ENCODE peak calls at places on chromosomes 7 and 10, in four cellular contexts. R, O, S and U are unnamed samples.

GRCh38 chr10:22251751-22252285 is 34.0 kb upstream of the EBLN1 start:
- DNase-seq in R (peak; percentile 52), S (peak; percentile 25), O (peak; percentile 57), U (no peak)

GRCh38 chr7:93601363-93601762 is 26.8 kb upstream of the CALCR start:
- DNase-seq in S (peak; percentile 29), R (no peak), O (peak; percentile 6), U (no peak)

GRCh38 chr10:125102216-125102615 is 58.1 kb downstream of the CTBP2 start:
- DNase-seq in R (no peak), O (peak; percentile 53), S (peak; percentile 58), U (peak; percentile 26)

GRCh38 chr10:72027498-72027897 is 60.9 kb downstream of the SPOCK2 start:
- DNase-seq in O (no peak), R (no peak), S (peak; percentile 27), U (no peak)

GRCh38 chr10:93060887-93061593 is 442 bp downstream of the CYP26C1 start:
- DNase-seq in R (no peak), O (no peak), S (no peak), U (no peak)

GRCh38 chr7:29853775-29854174 is 47.5 kb downstream of the WIPF3 start:
- DNase-seq in O (no peak), R (no peak), S (no peak), U (no peak)

GRCh38 chr7:144908943-144909556 is 73.2 kb upstream of the TPK1 start:
- DNase-seq in S (no peak), O (no peak), R (no peak), U (no peak)

GRCh38 chr10:123795196-123795780 is 96.3 kb downstream of the CPXM2 start:
- DNase-seq in R (no peak), O (no peak), S (no peak), U (no peak)

GRCh38 chr10:71426058-71426605 is 29.4 kb downstream of the CDH23 start:
- DNase-seq in R (no peak), S (no peak), O (no peak), U (no peak)

GRCh38 chr10:132961864-132962622 is 19.7 kb upstream of the CFAP46 start:
- DNase-seq in R (no peak), S (peak; percentile 53), O (peak; percentile 56), U (no peak)

GRCh38 chr10:57113545-57113944 is 752.5 kb upstream of the ZWINT start:
- DNase-seq in S (no peak), O (no peak), R (no peak), U (no peak)

GRCh38 chr10:34524369-34525091 is 290.6 kb downstream of the PARD3 start:
- DNase-seq in S (no peak), O (no peak), R (no peak), U (no peak)

GRCh38 chr10:86533328-86533727 is 11.7 kb upstream of the WAPL start:
- DNase-seq in O (no peak), S (no peak), R (no peak), U (no peak)

GRCh38 chr7:116988363-116988989 is 35.2 kb downstream of the ST7 start:
- DNase-seq in O (no peak), R (no peak), S (no peak), U (no peak)

GRCh38 chr7:18828333-18829100 is 288.9 kb downstream of the TWIST1 start:
- DNase-seq in S (no peak), O (no peak), R (no peak), U (no peak)

GRCh38 chr7:85924062-85924461 is 719.6 kb upstream of the GRM3 start:
- DNase-seq in S (no peak), O (no peak), R (no peak), U (no peak)

GRCh38 chr10:62031522-62031921 is 130.0 kb downstream of the ARID5B start:
- DNase-seq in O (no peak), R (no peak), S (no peak), U (no peak)

GRCh38 chr7:83882551-83882950 is 233.6 kb upstream of the SEMA3E start:
- DNase-seq in O (peak; percentile 49), R (no peak), S (peak; percentile 60), U (peak; percentile 7)

GRCh38 chr10:68598978-68599753 is 39.0 kb downstream of the TET1 start:
- DNase-seq in R (no peak), S (peak; percentile 15), O (peak; percentile 41), U (peak; percentile 65)

GRCh38 chr7:12674861-12675260 is 12.6 kb upstream of the ARL4A start:
- DNase-seq in O (peak; percentile 30), R (no peak), S (peak; percentile 42), U (no peak)

GRCh38 chr10:104328916-104329710 is 9.2 kb downstream of the ITPRIP start:
- DNase-seq in R (no peak), S (peak; percentile 100), O (peak; percentile 99), U (no peak)

GRCh38 chr10:120477006-120477722 is 20.1 kb downstream of the PLPP4 start:
- DNase-seq in O (no peak), S (peak; percentile 7), R (no peak), U (peak; percentile 38)

GRCh38 chr10:110848106-110848505 is 23.6 kb upstream of the PDCD4 start:
- DNase-seq in O (no peak), S (no peak), R (no peak), U (no peak)

GRCh38 chr7:115299379-115300038 is 377.6 kb downstream of the MDFIC start:
- DNase-seq in S (no peak), R (no peak), O (no peak), U (no peak)

GRCh38 chr7:151686016-151686766 is 166.5 kb upstream of the RHEB start:
- DNase-seq in S (no peak), R (no peak), O (no peak), U (no peak)

GRCh38 chr7:27944626-27945025 is 204.7 kb downstream of the TAX1BP1 start:
- DNase-seq in R (no peak), S (no peak), O (no peak), U (no peak)

GRCh38 chr7:20033621-20034200 is 183.5 kb downstream of the MACC1 start:
- DNase-seq in R (no peak), S (peak; percentile 0), O (peak; percentile 34), U (peak; percentile 73)

GRCh38 chr10:91598211-91598981 is 34.5 kb downstream of the PPP1R3C start:
- DNase-seq in S (peak; percentile 92), R (no peak), O (peak; percentile 87), U (no peak)

GRCh38 chr10:44278669-44279337 is 106.1 kb downstream of the CXCL12 start:
- DNase-seq in R (no peak), S (no peak), O (no peak), U (no peak)

GRCh38 chr10:100743626-100744135 is 1.7 kb upstream of the PAX2 start:
- DNase-seq in S (peak; percentile 33), O (peak; percentile 41), R (no peak), U (no peak)

GRCh38 chr7:64951250-64951848 is 39.5 kb downstream of the ZNF117 start:
- DNase-seq in R (no peak), S (peak; percentile 43), O (peak; percentile 34), U (peak; percentile 4)

GRCh38 chr10:112299456-112299855 is 16.3 kb downstream of the TECTB start:
- DNase-seq in R (no peak), O (no peak), S (no peak), U (no peak)

GRCh38 chr7:120233338-120233737 is 39.6 kb upstream of the KCND2 start:
- DNase-seq in S (no peak), R (no peak), O (no peak), U (no peak)

GRCh38 chr7:108000875-108001758 is 1.8 kb downstream of the LAMB1 start:
- DNase-seq in S (peak; percentile 55), R (no peak), O (peak; percentile 19), U (no peak)

GRCh38 chr10:110725809-110726641 is 81.9 kb downstream of the RBM20 start:
- DNase-seq in S (peak; percentile 21), O (peak; percentile 35), R (no peak), U (no peak)

GRCh38 chr10:33314788-33315561 is 19.5 kb downstream of the NRP1 start:
- DNase-seq in O (no peak), S (peak; percentile 37), R (no peak), U (no peak)

GRCh38 chr7:21944616-21945373 is 904 bp downstream of the CDCA7L start:
- DNase-seq in R (no peak), O (peak; percentile 58), S (peak; percentile 41), U (no peak)

GRCh38 chr7:119335405-119335804 is 937.6 kb upstream of the KCND2 start:
- DNase-seq in O (no peak), S (no peak), R (no peak), U (no peak)

GRCh38 chr7:100942038-100942774 is 7.1 kb upstream of the MUC3A start:
- DNase-seq in O (no peak), S (peak; percentile 50), R (no peak), U (no peak)
- H3K4me3 ChIP-seq in O (no peak overlapping the region), S (no peak overlapping the region), R (no peak overlapping the region), U (no peak overlapping the region)

GRCh38 chr7:134740364-134740763 is 39.1 kb upstream of the CALD1 start:
- DNase-seq in S (no peak), R (no peak), O (no peak), U (no peak)
- TF ChIP-seq CTCF in S (no peak), R (no peak), O (no peak), U (no peak)

DNA sequence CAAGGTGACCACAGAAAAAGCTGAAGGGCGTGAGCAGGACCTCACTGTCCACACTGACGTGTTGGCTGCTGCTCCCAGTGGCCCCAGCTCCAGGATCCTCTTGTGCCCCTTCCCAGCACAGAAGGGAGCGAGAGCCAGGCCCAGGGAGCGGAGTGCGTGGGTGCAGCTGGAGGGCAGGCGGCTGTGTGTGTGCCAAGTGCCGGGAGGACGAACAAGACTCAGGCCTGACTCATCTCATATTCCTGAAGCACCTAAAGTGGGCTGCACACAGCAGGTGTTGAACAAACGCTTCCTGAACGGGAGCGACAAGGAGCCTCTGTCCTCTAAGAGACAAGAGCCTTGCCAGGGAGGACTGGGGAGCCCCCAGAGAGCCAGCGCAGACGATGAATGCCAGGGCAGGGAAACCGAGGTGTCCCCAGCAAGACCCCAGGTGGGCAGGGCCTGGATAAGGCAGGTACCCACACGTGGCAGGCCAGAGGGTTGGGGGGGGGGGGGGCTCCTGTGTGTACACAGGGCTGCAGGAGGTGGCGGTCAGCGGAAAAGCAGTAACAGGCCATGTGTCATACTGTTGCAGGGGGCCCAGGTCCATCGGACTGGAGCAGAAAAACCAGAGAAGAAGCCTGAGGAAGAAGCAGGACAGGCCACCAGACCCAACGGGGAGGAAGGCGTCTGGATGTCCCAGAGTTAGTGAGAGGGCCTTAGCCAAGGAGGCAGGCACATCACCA is 116.5 kb downstream of the MAD1L1 start:
- DNase-seq in O (peak; percentile 80), R (no peak), S (peak; percentile 86), U (no peak)
- H3K4me3 ChIP-seq in O (no peak overlapping the region), R (no peak overlapping the region), S (no peak overlapping the region), U (no peak overlapping the region)

GRCh38 chr10:84139126-84140035 is at the start of gene GHITM:
- DNase-seq in S (peak; percentile 93), R (peak; percentile 99), O (peak; percentile 97), U (peak; percentile 90)
- TF ChIP-seq CTCF in S (peak; percentile 58), R (peak; percentile 85), O (peak; percentile 10), U (peak; percentile 58)